ENCODE peak calls at places on chromosomes 2 and 18, in seven cellular contexts. Z is RPMI8226; M is mesenteric fat pad; K is psoas muscle; F is activated CD4-positive, alpha-beta T cell treated with anti-CD3 and anti-CD28 coated beads for 24 hours; R is fibroblast of lung; D is EH. J is an unnamed sample.

GRCh38 chr2:217247511-217247910 is 387.6 kb upstream of the TNP1 start:
- DNase-seq in M (no peak), F (no peak), Z (no peak), D (no peak), K (peak; percentile 25), R (no peak), J (no peak)

GRCh38 chr2:165911231-165911630 is 42.3 kb downstream of the TTC21B start:
- DNase-seq in F (no peak), Z (no peak), M (no peak), D (peak; percentile 71), R (peak; percentile 16), K (no peak), J (no peak)

GRCh38 chr2:205372141-205372540 is 310.2 kb upstream of the NRP2 start:
- DNase-seq in F (no peak), D (peak; percentile 56), Z (no peak), K (no peak), R (peak; percentile 39), M (no peak), J (peak; percentile 24)

GRCh38 chr18:31648966-31649429 is 35.4 kb downstream of the B4GALT6 start:
- DNase-seq in M (no peak), Z (no peak), K (no peak), D (peak; percentile 13), F (no peak), R (peak; percentile 23), J (peak; percentile 90)

GRCh38 chr2:11540148-11540995 is 6.5 kb downstream of the GREB1 start:
- DNase-seq in D (no peak), R (no peak), Z (no peak), F (no peak), M (no peak), K (no peak), J (no peak)

GRCh38 chr2:221997100-221997499 is 301.7 kb downstream of the PAX3 start:
- DNase-seq in F (no peak), R (peak; percentile 73), M (no peak), D (peak; percentile 88), K (no peak), Z (no peak), J (peak; percentile 47)

GRCh38 chr18:58861353-58861752 is 3.3 kb upstream of the ZNF532 start:
- DNase-seq in F (no peak), R (no peak), M (no peak), Z (no peak), D (no peak), K (no peak), J (peak; percentile 50)

GRCh38 chr2:186456941-186457340 is 29.1 kb upstream of the ZC3H15 start:
- DNase-seq in D (peak; percentile 81), K (no peak), Z (no peak), R (peak; percentile 83), M (no peak), F (no peak), J (peak; percentile 12)

GRCh38 chr2:108304975-108305374 is 16.3 kb downstream of the SULT1C2 start:
- DNase-seq in R (no peak), M (no peak), D (no peak), K (no peak), F (no peak), Z (no peak), J (no peak)

GRCh38 chr2:50344509-50345106 is 687.3 kb downstream of the NRXN1 start:
- DNase-seq in F (no peak), Z (no peak), R (no peak), K (no peak), D (no peak), M (no peak), J (no peak)

GRCh38 chr18:58391932-58392331 is 237.0 kb downstream of the ALPK2 start:
- DNase-seq in F (no peak), M (no peak), R (peak; percentile 4), K (no peak), Z (no peak), D (peak; percentile 6), J (no peak)

GRCh38 chr18:63799164-63799563 is 23.9 kb downstream of the SERPINB7 start:
- DNase-seq in R (no peak), M (no peak), F (no peak), Z (no peak), K (no peak), D (no peak), J (no peak)

GRCh38 chr2:25286723-25287483 is 54.8 kb downstream of the DNMT3A start:
- DNase-seq in R (no peak), M (no peak), K (no peak), F (no peak), D (no peak), Z (no peak), J (no peak)

GRCh38 chr2:64623232-64623879 is 30.4 kb downstream of the SERTAD2 start:
- DNase-seq in M (peak; percentile 57), Z (no peak), K (no peak), F (no peak), R (no peak), D (no peak), J (no peak)

GRCh38 chr2:164700390-164700789 is 79.1 kb upstream of the GRB14 start:
- DNase-seq in D (no peak), F (no peak), Z (no peak), R (no peak), M (no peak), K (no peak), J (no peak)

GRCh38 chr18:3716116-3716660 is 266.2 kb downstream of the TGIF1 start:
- DNase-seq in Z (no peak), R (no peak), D (no peak), K (no peak), M (no peak), F (no peak), J (no peak)

GRCh38 chr2:119267604-119268003 is 44.0 kb downstream of the STEAP3 start:
- DNase-seq in M (no peak), R (no peak), K (no peak), F (no peak), D (no peak), Z (no peak), J (no peak)

GRCh38 chr2:237864940-237865622 is 5.7 kb downstream of the RAMP1 start:
- DNase-seq in D (peak; percentile 65), F (no peak), M (peak; percentile 43), Z (no peak), K (no peak), R (peak; percentile 31), J (peak; percentile 67)